ENCODE peak calls at places on chromosomes 7 and 10, in six cellular contexts. A, P, Z, Y, S and T are unnamed samples.

GRCh38 chr7:110767550-110768137 is 323.3 kb upstream of the LRRN3 start:
- DNase-seq in A (no peak), P (no peak), Z (no peak), Y (no peak), S (no peak), T (no peak)

GRCh38 chr10:10831085-10831484 is 186.6 kb upstream of the CELF2 start:
- DNase-seq in A (peak; percentile 59), P (no peak), Z (no peak), Y (no peak), S (no peak), T (no peak)

GRCh38 chr10:103448751-103449150 is 3.4 kb downstream of the CALHM2 start:
- DNase-seq in A (no peak), P (no peak), Z (no peak), Y (no peak), S (no peak), T (no peak)

GRCh38 chr10:101939273-101939635 is 95.7 kb upstream of the KCNIP2 start:
- DNase-seq in A (no peak), P (no peak), Z (no peak), Y (no peak), S (no peak), T (no peak)

GRCh38 chr7:1794888-1795542 is 124.9 kb downstream of the ELFN1 start:
- DNase-seq in A (peak; percentile 5), P (no peak), Z (no peak), Y (no peak), S (no peak), T (no peak)

GRCh38 chr7:149608168-149608567 is 110.6 kb upstream of the ZNF746 start:
- DNase-seq in A (no peak), P (no peak), Z (no peak), Y (no peak), S (no peak), T (no peak)

GRCh38 chr7:78099715-78100477 is 301.3 kb downstream of the PHTF2 start:
- DNase-seq in A (peak; percentile 79), P (no peak), Z (no peak), Y (no peak), S (no peak), T (no peak)

GRCh38 chr10:124727389-124727960 is 16.7 kb downstream of the FAM53B start:
- DNase-seq in A (no peak), P (no peak), Z (no peak), Y (no peak), S (no peak), T (no peak)

GRCh38 chr7:71740196-71740560 is 608.2 kb downstream of the GALNT17 start:
- DNase-seq in A (no peak), P (no peak), Z (no peak), Y (no peak), S (no peak), T (no peak)

GRCh38 chr7:144830024-144830785 is 5.6 kb downstream of the TPK1 start:
- DNase-seq in A (no peak), P (no peak), Z (no peak), Y (no peak), S (no peak), T (no peak)

GRCh38 chr10:20726381-20726780 is 170.7 kb downstream of the NEBL start:
- DNase-seq in A (no peak), P (no peak), Z (no peak), Y (no peak), S (no peak), T (no peak)

GRCh38 chr10:34908472-34908871 is 93.4 kb upstream of the PARD3 start:
- DNase-seq in A (no peak), P (no peak), Z (no peak), Y (no peak), S (no peak), T (no peak)

GRCh38 chr10:13758302-13758701 is 171.5 kb downstream of the PRPF18 start:
- DNase-seq in A (no peak), P (no peak), Z (peak; percentile 47), Y (no peak), S (no peak), T (no peak)

GRCh38 chr7:25636871-25637283 is 408.6 kb upstream of the NPVF start:
- DNase-seq in A (no peak), P (no peak), Z (no peak), Y (no peak), S (no peak), T (no peak)